ENCODE peak calls at places on chromosome 10, in five cellular contexts. V is GM20000, K is heart left ventricle, H is GOT3, X is GM23248. Q is an unnamed sample.

GRCh38 chr10:123891147-123892011 is at the start of gene CPXM2:
- DNase-seq in V (no peak), K (peak; percentile 37), H (no peak), X (peak; percentile 58), Q (peak; percentile 34)

GRCh38 chr10:58775960-58776574 is 263.4 kb downstream of the BICC1 start:
- DNase-seq in V (no peak), K (no peak), H (no peak), X (peak; percentile 87), Q (peak; percentile 29)

GRCh38 chr10:22655312-22655973 is 58.9 kb downstream of the PIP4K2A start:
- DNase-seq in V (no peak), K (no peak), H (no peak), X (peak; percentile 87), Q (no peak)

GRCh38 chr10:102501201-102502028 is 1.1 kb downstream of the ACTR1A start:
- DNase-seq in V (no peak), K (no peak), H (no peak), X (peak; percentile 56), Q (no peak)

GRCh38 chr10:110919349-110919931 is at the start of gene SHOC2:
- DNase-seq in V (no peak), K (peak; percentile 99), H (peak; percentile 65), X (peak; percentile 88), Q (peak; percentile 100)

GRCh38 chr10:92640110-92640509 is 47.2 kb downstream of the KIF11 start:
- DNase-seq in V (no peak), K (no peak), H (no peak), X (peak; percentile 74), Q (peak; percentile 13)

GRCh38 chr10:43125881-43126731 is 12.1 kb upstream of the CSGALNACT2 start:
- DNase-seq in V (no peak), K (peak; percentile 11), H (no peak), X (no peak), Q (peak; percentile 7)

GRCh38 chr10:63765126-63765525 is 243.9 kb downstream of the REEP3 start:
- DNase-seq in V (no peak), K (no peak), H (no peak), X (peak; percentile 64), Q (no peak)

GRCh38 chr10:114801411-114801813 is 20.2 kb upstream of the FHIP2A start:
- DNase-seq in V (peak; percentile 39), K (no peak), H (no peak), X (no peak), Q (no peak)

GRCh38 chr10:87030912-87031635 is 11.0 kb downstream of the FAM25A start:
- DNase-seq in V (no peak), K (no peak), H (no peak), X (no peak), Q (no peak)

GRCh38 chr10:28668363-28669226 is 8.7 kb upstream of the BAMBI start:
- DNase-seq in V (no peak), K (peak; percentile 65), H (peak; percentile 7), X (peak; percentile 41), Q (peak; percentile 42)

GRCh38 chr10:60646966-60647796 is 131.1 kb upstream of the CDK1 start:
- DNase-seq in V (peak; percentile 42), K (no peak), H (no peak), X (peak; percentile 73), Q (peak; percentile 33)

GRCh38 chr10:133357293-133358151 is at the start of gene FUOM:
- DNase-seq in V (peak; percentile 99), K (peak; percentile 70), H (no peak), X (peak; percentile 70), Q (peak; percentile 45)

GRCh38 chr10:21572578-21572977 is 38.5 kb downstream of the MLLT10 start:
- DNase-seq in V (no peak), K (no peak), H (no peak), X (peak; percentile 57), Q (peak; percentile 78)

GRCh38 chr10:35992107-35992506 is 350.0 kb upstream of the FZD8 start:
- DNase-seq in V (no peak), K (no peak), H (no peak), X (no peak), Q (no peak)

GRCh38 chr10:29297678-29298077 is 8.8 kb downstream of the LYZL1 start:
- DNase-seq in V (no peak), K (no peak), H (no peak), X (no peak), Q (no peak)

GRCh38 chr10:132657127-132657706 is 119.6 kb downstream of the INPP5A start:
- DNase-seq in V (no peak), K (no peak), H (no peak), X (no peak), Q (no peak)

GRCh38 chr10:79937661-79938226 is 11.2 kb downstream of the SFTPD start:
- DNase-seq in V (no peak), K (no peak), H (no peak), X (no peak), Q (no peak)

GRCh38 chr10:70853031-70853430 is 35.3 kb downstream of the PCBD1 start:
- DNase-seq in V (no peak), K (no peak), H (no peak), X (no peak), Q (no peak)

GRCh38 chr10:78139336-78139735 is 105.7 kb downstream of the RPS24 start:
- DNase-seq in V (no peak), K (no peak), H (no peak), X (no peak), Q (no peak)

GRCh38 chr10:104622598-104623209 is 18.4 kb upstream of the SORCS3 start:
- DNase-seq in V (no peak), K (no peak), H (no peak), X (peak; percentile 52), Q (no peak)

GRCh38 chr10:69419761-69420126 is 3.0 kb upstream of the TACR2 start:
- DNase-seq in V (no peak), K (no peak), H (no peak), X (no peak), Q (no peak)

GRCh38 chr10:26556756-26557640 is 118.9 kb downstream of the APBB1IP start:
- DNase-seq in V (peak; percentile 73), K (no peak), H (no peak), X (peak; percentile 83), Q (peak; percentile 43)

GRCh38 chr10:103845983-103846382 is 9.4 kb downstream of the SH3PXD2A start:
- DNase-seq in V (peak; percentile 58), K (peak; percentile 48), H (no peak), X (no peak), Q (no peak)

GRCh38 chr10:133258818-133259602 is 17.7 kb downstream of the ADAM8 start:
- DNase-seq in V (no peak), K (peak; percentile 78), H (peak; percentile 89), X (peak; percentile 100), Q (peak; percentile 92)

GRCh38 chr10:69657866-69658265 is 27.8 kb downstream of the FAM241B start:
- DNase-seq in V (no peak), K (no peak), H (no peak), X (no peak), Q (no peak)